ENCODE peak calls at places on chromosomes 2 and 18, in nine cellular contexts. H is GM23338, F is Peyer's patch, K is activated B cell treated with CpG ODN at 0.5 μM for 24 hours, Q is brain microvascular endothelial cell, O is K562, Z is GM12865, M is fibroblast of the aortic adventitia, V is suprapubic skin. I is an unnamed sample.
A peak's percentile ranks its signal among the peaks of the same experiment; 100 is the strongest.

GRCh38 chr2:203240491-203240890 is 1.7 kb downstream of the CYP20A1 start:
- DNase-seq in M (no peak), K (no peak), H (no peak), Z (no peak), O (no peak), V (no peak), Q (no peak), F (no peak), I (no peak)

GRCh38 chr2:76867854-76868253 is 654.3 kb downstream of the LRRTM4 start:
- DNase-seq in O (no peak), Z (no peak), V (no peak), Q (peak; percentile 46), M (peak; percentile 0), F (no peak), H (no peak), K (no peak), I (no peak)

GRCh38 chr2:41598161-41598894 is 449.5 kb upstream of the PKDCC start:
- DNase-seq in Z (no peak), V (no peak), H (no peak), F (no peak), O (no peak), M (peak; percentile 76), Q (peak; percentile 14), K (no peak), I (no peak)

GRCh38 chr2:207624170-207625013 is 802 bp downstream of the METTL21A start:
- DNase-seq in H (peak; percentile 82), K (peak; percentile 67), M (peak; percentile 73), O (peak; percentile 21), F (peak; percentile 92), Z (peak; percentile 87), V (peak; percentile 83), Q (peak; percentile 67), I (peak; percentile 59)

GRCh38 chr2:71069376-71069775 is 928 bp downstream of the NAGK start:
- DNase-seq in V (no peak), M (peak; percentile 22), Q (peak; percentile 11), H (no peak), O (peak; percentile 2), Z (no peak), F (no peak), K (no peak), I (no peak)

GRCh38 chr2:119960821-119961220 is 52.1 kb upstream of the EPB41L5 start:
- DNase-seq in Q (no peak), Z (no peak), K (no peak), F (no peak), O (no peak), M (peak; percentile 42), V (no peak), H (no peak), I (no peak)

GRCh38 chr2:227615906-227616305 is 1.3 kb upstream of the SCYGR3 start:
- DNase-seq in F (no peak), M (no peak), Z (no peak), H (no peak), K (no peak), O (no peak), Q (no peak), V (no peak), I (no peak)

GRCh38 chr2:12720181-12720580 is 3.4 kb downstream of the TRIB2 start:
- DNase-seq in O (no peak), Z (no peak), K (no peak), M (no peak), F (no peak), Q (no peak), V (no peak), H (no peak), I (no peak)

GRCh38 chr2:241048149-241048948 is 49.9 kb downstream of the SNED1 start:
- DNase-seq in Q (no peak), V (no peak), F (no peak), O (no peak), H (no peak), K (no peak), Z (no peak), M (no peak), I (no peak)

GRCh38 chr18:68418881-68419280 is 296.0 kb downstream of the TMX3 start:
- DNase-seq in V (no peak), F (no peak), H (no peak), M (peak; percentile 47), K (no peak), Z (no peak), Q (peak; percentile 67), O (no peak), I (no peak)

GRCh38 chr18:11872479-11873136 is 21.4 kb downstream of the CHMP1B start:
- DNase-seq in H (peak; percentile 47), V (no peak), Q (no peak), O (peak; percentile 72), K (no peak), F (peak; percentile 65), M (peak; percentile 52), Z (peak; percentile 41), I (no peak)

GRCh38 chr2:68726608-68727367 is 7.8 kb upstream of the ARHGAP25 start:
- DNase-seq in M (no peak), O (no peak), K (peak; percentile 52), F (peak; percentile 94), V (no peak), Q (no peak), H (no peak), Z (peak; percentile 93), I (no peak)

GRCh38 chr2:116499389-116499788 is 1315.1 kb upstream of the DDX18 start:
- DNase-seq in F (no peak), Q (no peak), V (no peak), H (peak; percentile 14), M (no peak), Z (no peak), K (no peak), O (no peak), I (no peak)

GRCh38 chr2:64141711-64142405 is 2.4 kb downstream of the PELI1 start:
- DNase-seq in Z (peak; percentile 30), O (no peak), H (peak; percentile 21), M (peak; percentile 58), Q (peak; percentile 6), F (no peak), K (no peak), V (no peak), I (no peak)

GRCh38 chr2:150487537-150488429 is at the start of gene RND3:
- DNase-seq in K (no peak), H (peak; percentile 99), Z (peak; percentile 83), V (peak; percentile 100), F (peak; percentile 96), Q (peak; percentile 100), O (peak; percentile 58), M (peak; percentile 100), I (no peak)
- TF ChIP-seq CTCF in K (no peak), H (peak; percentile 90), Z (peak; percentile 72), V (peak; percentile 89), F (peak; percentile 92), Q (peak; percentile 87), O (peak; percentile 55), M (peak; percentile 87), I (peak; percentile 45)

DNA sequence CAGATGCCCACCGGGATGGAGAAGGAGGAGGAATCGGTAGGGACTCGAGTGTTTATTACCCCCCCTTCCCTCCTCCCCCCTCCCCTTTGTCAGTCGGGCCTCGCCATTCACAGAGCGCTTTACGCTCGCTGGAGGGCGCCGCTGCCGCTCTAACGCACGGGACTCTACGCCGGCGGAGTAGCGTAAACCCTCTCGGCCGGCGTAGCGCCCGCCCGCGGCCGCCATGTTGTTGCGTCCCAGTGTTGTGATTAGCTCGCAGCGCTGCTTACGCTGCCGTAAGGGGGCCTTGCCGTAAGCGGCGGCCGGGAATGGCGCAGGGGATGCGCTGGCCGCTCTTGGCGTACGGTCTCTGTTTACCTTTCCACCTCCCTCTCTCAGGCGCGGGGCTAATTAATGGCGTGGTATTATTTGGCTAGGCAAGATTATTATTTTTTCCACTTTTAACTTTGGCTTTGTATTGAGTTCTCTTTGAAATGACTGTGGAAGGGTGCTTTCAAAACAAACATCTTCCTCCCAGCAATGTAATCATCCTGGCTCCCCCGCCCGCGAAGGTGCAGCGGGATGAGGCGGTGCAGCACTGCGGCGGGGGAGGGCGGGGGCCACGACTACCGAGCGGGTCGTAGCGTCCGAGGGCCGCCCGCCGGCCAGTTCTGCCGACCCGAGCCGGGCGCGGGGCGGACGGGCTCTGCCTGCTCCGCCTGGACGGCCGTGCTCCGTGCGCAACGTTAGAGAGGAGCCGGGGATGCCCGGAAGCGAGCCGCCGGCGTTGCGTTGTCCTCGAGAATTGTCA is 779 bp downstream of the EPC2 start:
- DNase-seq in Q (peak; percentile 82), K (peak; percentile 95), M (peak; percentile 93), Z (peak; percentile 92), H (peak; percentile 87), F (peak; percentile 97), O (peak; percentile 98), V (peak; percentile 96), I (peak; percentile 91)
- TF ChIP-seq CTCF in Q (peak; percentile 53), K (no peak), M (peak; percentile 47), Z (peak; percentile 27), H (no peak), F (peak; percentile 36), O (peak; percentile 57), V (no peak), I (no peak)

DNA sequence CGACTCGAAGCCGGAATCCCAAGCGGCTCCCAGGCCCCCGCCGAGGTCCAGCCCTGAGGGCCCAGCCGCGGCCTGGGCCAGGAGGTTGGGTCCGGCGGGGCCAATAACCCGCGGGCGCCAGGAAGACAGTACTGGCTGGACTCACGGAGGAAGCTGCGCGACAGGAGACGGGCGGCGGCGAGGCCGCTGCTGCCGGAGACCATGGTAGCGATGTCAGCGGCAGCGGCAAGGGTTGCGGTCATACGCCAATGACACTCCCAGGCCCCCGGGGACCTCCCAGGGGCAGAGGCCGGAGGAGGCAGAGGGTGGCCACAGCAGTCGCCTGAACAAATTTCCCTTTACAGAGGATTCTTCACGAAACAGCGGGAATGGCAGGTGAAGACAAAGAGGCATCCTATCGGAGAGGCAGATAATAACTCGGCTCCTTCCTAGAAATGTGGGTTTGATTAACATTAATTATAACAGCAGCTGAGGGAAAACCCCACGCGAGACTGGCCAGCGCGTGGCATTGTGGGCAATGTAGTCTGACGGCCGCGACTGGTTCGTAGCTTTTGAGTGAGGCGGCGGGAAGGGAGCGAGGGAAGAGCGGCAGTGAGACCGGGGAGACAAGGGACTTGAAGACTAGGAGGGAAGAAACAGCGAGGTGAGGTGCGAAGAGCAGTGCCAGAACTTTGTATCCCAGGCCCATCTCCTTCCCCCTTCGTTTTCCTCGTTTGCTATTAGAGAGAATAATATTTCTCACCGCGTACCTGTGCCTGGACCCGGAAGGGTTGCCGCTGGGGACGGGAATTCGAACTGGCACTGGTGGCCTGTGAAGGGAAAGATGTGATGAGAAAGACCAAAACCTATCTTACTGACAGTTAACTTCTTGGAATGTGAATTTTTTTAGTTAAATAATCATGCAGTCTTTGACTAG is at the start of gene SUCLG1:
- DNase-seq in M (peak; percentile 79), K (peak; percentile 78), O (peak; percentile 92), V (peak; percentile 90), Z (peak; percentile 90), Q (peak; percentile 77), H (peak; percentile 88), F (peak; percentile 95), I (peak; percentile 83)
- TF ChIP-seq CTCF in M (no peak), K (no peak), O (no peak), V (no peak), Z (no peak), Q (no peak), H (no peak), F (no peak), I (no peak)

DNA sequence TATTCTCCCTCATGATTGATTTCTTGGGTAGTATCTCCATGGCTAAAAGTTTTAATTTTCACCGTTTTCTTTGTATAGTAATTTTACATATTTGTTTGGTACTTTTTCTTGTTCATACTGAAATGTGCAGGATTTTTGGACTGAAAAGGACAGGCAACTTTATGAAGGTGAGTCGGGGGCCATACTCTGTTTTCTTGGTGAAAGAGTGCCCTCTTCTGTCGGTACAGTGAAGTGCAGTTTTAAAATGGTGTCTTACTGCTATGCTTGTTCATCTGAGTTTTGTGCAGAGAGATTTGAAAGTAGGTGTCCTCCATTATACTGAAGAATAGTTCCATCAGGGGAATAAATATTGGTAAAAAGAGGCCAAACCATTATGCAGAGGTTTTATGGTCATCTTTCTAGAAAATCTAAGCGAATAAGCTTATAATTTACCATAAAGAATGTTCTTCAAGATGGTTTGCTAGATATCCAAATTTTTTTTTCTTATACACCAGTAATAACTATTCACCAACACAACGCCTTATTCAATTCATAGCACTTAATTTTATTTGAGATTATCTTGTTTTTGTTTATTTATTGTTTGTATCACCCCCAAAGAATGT is 8.7 kb upstream of the SERPINB13 start:
- DNase-seq in M (peak; percentile 66), K (no peak), Q (peak; percentile 53), Z (peak; percentile 62), H (peak; percentile 61), V (no peak), F (no peak), O (peak; percentile 12), I (no peak)
- TF ChIP-seq CTCF in M (peak; percentile 73), K (no peak), Q (peak; percentile 82), Z (peak; percentile 71), H (peak; percentile 90), V (peak; percentile 44), F (peak; percentile 61), O (peak; percentile 34), I (peak; percentile 78)

I was measured in CD14-positive monocyte.